ENCODE peak calls at places on chromosome 7, in seven cellular contexts. A, M, G, Q, R, I and Z are unnamed samples.

GRCh38 chr7:120293027-120293426 is 20.1 kb downstream of the KCND2 start:
- DNase-seq in Q (no peak), G (no peak), M (no peak), I (no peak), A (no peak), R (no peak), Z (no peak)

GRCh38 chr7:74454059-74454947 is 597 bp downstream of the GTF2IRD1 start:
- DNase-seq in Q (no peak), R (no peak), A (peak), I (no peak), G (peak), M (no peak), Z (no peak)

GRCh38 chr7:71244023-71244422 is 112.1 kb downstream of the GALNT17 start:
- DNase-seq in R (no peak), G (no peak), M (peak), Q (no peak), I (no peak), A (peak), Z (no peak)

GRCh38 chr7:158343526-158343925 is 244.1 kb downstream of the PTPRN2 start:
- DNase-seq in M (no peak), A (no peak), R (no peak), Q (no peak), G (no peak), I (no peak), Z (no peak)

GRCh38 chr7:21999896-22000295 is 54.2 kb upstream of the CDCA7L start:
- DNase-seq in G (no peak), I (no peak), M (no peak), A (no peak), R (no peak), Q (no peak), Z (no peak)

GRCh38 chr7:78326870-78327269 is 528.3 kb downstream of the PHTF2 start:
- DNase-seq in G (no peak), I (no peak), R (no peak), M (no peak), A (no peak), Q (no peak), Z (no peak)

GRCh38 chr7:84176716-84177115 is 17.9 kb downstream of the SEMA3A start:
- DNase-seq in R (no peak), A (no peak), Q (no peak), I (no peak), M (no peak), G (no peak), Z (no peak)

GRCh38 chr7:80532153-80532552 is 20.3 kb upstream of the GNAT3 start:
- DNase-seq in R (no peak), M (no peak), A (no peak), Q (no peak), G (no peak), I (no peak), Z (no peak)

GRCh38 chr7:134887523-134887922 is 98.8 kb upstream of the AGBL3 start:
- DNase-seq in A (no peak), M (no peak), Q (no peak), G (no peak), I (no peak), R (no peak), Z (no peak)

GRCh38 chr7:21192662-21193061 is 235.2 kb upstream of the SP4 start:
- DNase-seq in Q (no peak), I (no peak), G (no peak), M (no peak), R (no peak), A (no peak), Z (no peak)

GRCh38 chr7:140873473-140873872 is 51.3 kb downstream of the BRAF start:
- DNase-seq in G (no peak), M (no peak), R (no peak), A (peak), Q (no peak), I (no peak), Z (no peak)

GRCh38 chr7:1542841-1543747 is 12.6 kb downstream of the MAFK start:
- DNase-seq in M (no peak), I (no peak), G (no peak), R (no peak), Q (no peak), A (no peak), Z (no peak)

GRCh38 chr7:20409961-20410360 is 79.3 kb downstream of the ITGB8 start:
- DNase-seq in R (no peak), Q (no peak), G (no peak), I (no peak), A (no peak), M (no peak), Z (no peak)

GRCh38 chr7:1670894-1671875 is 1.1 kb downstream of the ELFN1 start:
- DNase-seq in I (peak), Q (peak), R (no peak), M (no peak), G (no peak), A (no peak), Z (no peak)

GRCh38 chr7:67343566-67343965 is 346.9 kb downstream of the TYW1 start:
- DNase-seq in Q (peak), I (no peak), G (no peak), A (no peak), M (no peak), R (no peak), Z (no peak)

GRCh38 chr7:29924684-29925083 is 64.9 kb downstream of the SCRN1 start:
- DNase-seq in G (no peak), Q (no peak), A (no peak), R (no peak), M (no peak), I (no peak), Z (no peak)

GRCh38 chr7:113752689-113753088 is 166.1 kb downstream of the PPP1R3A start:
- DNase-seq in M (no peak), I (no peak), A (no peak), Q (no peak), R (no peak), G (no peak), Z (no peak)

GRCh38 chr7:48522692-48523091 is 351.4 kb downstream of the ABCA13 start:
- DNase-seq in I (no peak), R (no peak), A (no peak), Q (no peak), M (no peak), G (no peak), Z (no peak)

GRCh38 chr7:134845461-134845860 is 66.0 kb downstream of the CALD1 start:
- DNase-seq in I (no peak), G (no peak), Q (no peak), R (no peak), A (no peak), M (no peak), Z (no peak)

GRCh38 chr7:125358551-125359167 is 429.0 kb upstream of the POT1 start:
- DNase-seq in A (no peak), Q (no peak), I (no peak), G (no peak), M (peak), R (no peak), Z (no peak)

GRCh38 chr7:24722386-24723177 is 34.7 kb downstream of the GSDME start:
- DNase-seq in G (no peak), M (no peak), A (peak), Q (no peak), R (no peak), I (no peak), Z (no peak)

GRCh38 chr7:44962483-44963251 is 16.1 kb downstream of the MYO1G start:
- DNase-seq in G (peak), A (peak), Q (peak), I (no peak), R (no peak), M (no peak), Z (no peak)

GRCh38 chr7:3200504-3200903 is 100.5 kb upstream of the SDK1 start:
- DNase-seq in G (peak), M (peak), Q (peak), I (no peak), A (peak), R (no peak), Z (no peak)

GRCh38 chr7:139618482-139619366 is 95.2 kb downstream of the CLEC2L start:
- DNase-seq in G (peak), A (peak), I (no peak), M (peak), Q (no peak), R (no peak), Z (no peak)

GRCh38 chr7:86914468-86915054 is 144.9 kb downstream of the ELAPOR2 start:
- DNase-seq in R (no peak), A (peak), G (no peak), M (no peak), Q (no peak), I (no peak), Z (no peak)

GRCh38 chr7:131170440-131171105 is 157.1 kb upstream of the MKLN1 start:
- DNase-seq in G (no peak), M (no peak), A (peak), R (no peak), Q (no peak), I (no peak), Z (no peak)

GRCh38 chr7:39417642-39418041 is 148.6 kb upstream of the YAE1 start:
- DNase-seq in A (no peak), M (no peak), R (no peak), I (no peak), Q (no peak), G (no peak), Z (no peak)

GRCh38 chr7:39413866-39414668 is 152.1 kb upstream of the YAE1 start:
- DNase-seq in R (peak), M (no peak), I (peak), G (peak), A (peak), Q (no peak), Z (no peak)

GRCh38 chr7:39416866-39417265 is 149.3 kb upstream of the YAE1 start:
- DNase-seq in Q (no peak), A (no peak), M (no peak), I (no peak), R (no peak), G (no peak), Z (no peak)

GRCh38 chr7:39415091-39415820 is 150.9 kb upstream of the YAE1 start:
- DNase-seq in G (no peak), M (no peak), A (no peak), I (no peak), R (no peak), Q (no peak), Z (no peak)

DNA sequence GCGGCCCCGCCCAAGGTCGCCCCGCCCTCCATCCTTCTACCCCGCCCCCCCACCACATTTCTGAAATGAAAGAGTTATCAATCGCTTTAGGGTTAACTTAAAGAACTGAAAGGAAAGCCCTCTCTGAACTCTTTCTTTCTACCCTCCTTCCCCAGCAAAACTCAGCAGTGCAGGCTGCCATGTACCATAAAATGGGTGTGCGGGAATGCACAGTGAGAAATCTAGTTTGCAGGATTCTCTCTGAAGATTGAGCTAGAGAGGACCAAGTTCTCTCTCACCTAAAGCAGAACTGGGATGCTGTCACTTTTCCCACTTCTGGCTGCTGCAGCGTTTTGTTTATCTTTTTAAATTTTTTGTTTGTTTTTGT is 151.6 kb upstream of the YAE1 start:
- DNase-seq in M (no peak), Q (no peak), R (no peak), A (no peak), I (no peak), G (no peak), Z (no peak)
- TF ChIP-seq CTCF in M (no peak), Q (no peak), R (no peak), A (no peak), I (no peak), G (no peak), Z (no peak)

DNA sequence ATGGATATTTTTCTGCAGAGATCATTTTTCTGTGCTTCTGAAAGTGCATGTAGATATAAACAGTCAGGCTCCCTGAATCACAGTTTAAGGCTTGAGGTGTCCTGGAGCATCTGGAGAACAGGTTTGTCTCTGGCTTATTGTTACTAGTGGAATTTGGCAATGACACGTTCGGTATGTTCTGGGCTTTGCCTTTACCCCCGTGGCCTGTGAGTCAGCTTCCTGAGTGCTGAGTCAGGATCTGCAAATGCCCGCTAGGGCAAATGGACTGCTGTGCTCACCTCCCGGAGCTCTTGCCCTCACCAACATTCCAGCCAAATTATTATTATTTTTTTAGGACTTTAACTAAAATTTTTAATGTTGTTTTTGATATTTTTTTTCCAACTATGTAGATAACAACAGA is 192.5 kb upstream of the PRSS1 start:
- DNase-seq in R (no peak), A (peak), G (peak), M (peak), I (no peak), Q (no peak), Z (peak)
- TF ChIP-seq CTCF in R (no peak), A (peak), G (no peak), M (peak), I (no peak), Q (no peak), Z (peak)

GRCh38 chr7:149791411-149792219 is 18.2 kb upstream of the ZNF467 start:
- DNase-seq in Q (no peak), A (no peak), G (no peak), M (no peak), I (no peak), R (no peak), Z (no peak)

GRCh38 chr7:149790754-149791360 is 17.5 kb upstream of the ZNF467 start:
- DNase-seq in A (no peak), G (no peak), I (no peak), M (no peak), Q (no peak), R (no peak), Z (no peak)

GRCh38 chr7:149789101-149789500 is 15.7 kb upstream of the ZNF467 start:
- DNase-seq in M (no peak), A (no peak), Q (no peak), G (no peak), I (no peak), R (no peak), Z (no peak)

GRCh38 chr7:149788300-149788851 is 15.0 kb upstream of the ZNF467 start:
- DNase-seq in M (no peak), R (no peak), A (no peak), Q (no peak), G (no peak), I (no peak), Z (no peak)

DNA sequence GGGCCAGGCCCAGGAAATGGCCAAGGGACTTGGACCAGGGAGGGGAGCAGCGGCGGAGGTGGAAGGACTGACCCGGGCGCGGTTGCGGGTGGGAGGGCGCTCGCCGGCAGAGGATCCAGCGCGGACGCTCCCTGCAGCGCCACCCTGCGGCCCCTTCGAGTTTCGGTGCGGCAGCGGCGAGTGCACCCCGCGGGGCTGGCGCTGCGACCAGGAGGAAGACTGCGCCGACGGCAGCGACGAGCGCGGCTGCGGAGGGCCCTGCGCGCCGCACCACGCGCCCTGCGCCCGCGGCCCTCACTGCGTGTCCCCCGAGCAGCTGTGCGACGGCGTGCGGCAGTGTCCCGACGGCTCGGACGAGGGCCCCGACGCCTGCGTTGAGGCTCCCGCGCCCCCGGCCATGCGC is 16.8 kb upstream of the ZNF467 start:
- DNase-seq in R (no peak), Q (no peak), G (peak), A (peak), M (no peak), I (peak), Z (no peak)
- TF ChIP-seq CTCF in R (peak), Q (no peak), G (peak), A (peak), M (peak), I (peak), Z (peak)

GRCh38 chr7:46633816-46634215 is 712.7 kb upstream of the IGFBP3 start:
- DNase-seq in R (no peak), M (no peak), Q (no peak), A (no peak), I (no peak), G (no peak), Z (no peak)

GRCh38 chr7:46636022-46636421 is 715.0 kb upstream of the IGFBP3 start:
- DNase-seq in M (no peak), G (no peak), Q (no peak), A (no peak), R (no peak), I (no peak), Z (no peak)

GRCh38 chr7:46630031-46630430 is 709.0 kb upstream of the IGFBP3 start:
- DNase-seq in G (no peak), R (no peak), M (peak), A (no peak), Q (no peak), I (no peak), Z (peak)

GRCh38 chr7:46628389-46628788 is 707.3 kb upstream of the IGFBP3 start:
- DNase-seq in I (no peak), Q (no peak), R (no peak), A (no peak), G (no peak), M (no peak), Z (no peak)

GRCh38 chr7:46633200-46633599 is 712.1 kb upstream of the IGFBP3 start:
- DNase-seq in G (no peak), M (no peak), I (no peak), R (no peak), Q (no peak), A (no peak), Z (no peak)
- TF ChIP-seq CTCF in G (no peak), M (no peak), I (no peak), R (no peak), Q (no peak), A (no peak), Z (no peak)